ENCODE peak calls at places on chromosomes 3 and 15, in ten cellular contexts. L is fibroblast of mammary gland, R is KBM-7, H is germinal center, N is NCI-H1092, Q is T-helper 2 cell, S is M059J, B is NCI-H345, O is left cardiac atrium, Y is pons. C is an unnamed sample.

GRCh38 chr15:47870300-47870955 is 153.1 kb downstream of the SEMA6D start:
- DNase-seq in L (peak), O (no peak), N (no peak), B (no peak), Y (no peak), Q (no peak), H (no peak), S (peak), R (no peak), C (no peak)

GRCh38 chr3:89098964-89099585 is 8.3 kb upstream of the EPHA3 start:
- DNase-seq in Q (peak), O (no peak), R (peak), N (peak), L (peak), S (peak), H (peak), Y (no peak), B (peak), C (no peak)

GRCh38 chr3:11703185-11703584 is 59.5 kb upstream of the VGLL4 start:
- DNase-seq in N (no peak), R (no peak), L (no peak), Q (no peak), H (no peak), B (no peak), S (no peak), O (no peak), Y (no peak), C (no peak)

GRCh38 chr3:132657869-132658747 is 1.5 kb downstream of the ACAD11 start:
- DNase-seq in N (no peak), B (no peak), R (no peak), H (no peak), Q (no peak), O (no peak), Y (no peak), S (no peak), L (no peak), C (no peak)

GRCh38 chr3:164094546-164094945 is 983.8 kb downstream of the SI start:
- DNase-seq in R (no peak), H (no peak), N (no peak), B (no peak), L (no peak), Y (no peak), O (no peak), Q (no peak), S (no peak), C (no peak)

GRCh38 chr15:57610130-57610529 is 18.4 kb downstream of the MYZAP start:
- DNase-seq in S (peak), H (no peak), O (peak), N (peak), B (peak), L (peak), R (peak), Q (no peak), Y (peak), C (no peak)

GRCh38 chr3:77935418-77935817 is 895.5 kb downstream of the ROBO2 start:
- DNase-seq in O (no peak), L (no peak), B (no peak), R (no peak), S (peak), Q (no peak), N (no peak), H (no peak), Y (no peak), C (no peak)

GRCh38 chr15:66940368-66940767 is 125.0 kb upstream of the SMAD3 start:
- DNase-seq in O (no peak), Q (peak), H (no peak), S (peak), N (no peak), R (no peak), L (peak), B (no peak), Y (no peak), C (no peak)

C was measured in cortex of kidney.